ENCODE peak calls at places on chromosomes 6 and 20, in four cellular contexts. U is HepG2, J is GM12878, Y is H1. R is an unnamed sample. For H3K4me1, the result is how much of the 10 kb centered on the place peaks cover.

GRCh38 chr20:10040070-10040970 is 5.5 kb downstream of the ANKEF1 start:
- DNase-seq in U (peak), J (no peak), Y (no peak), R (no peak)

GRCh38 chr6:143397229-143398222 is 53.0 kb downstream of the ADAT2 start:
- DNase-seq in U (peak), J (no peak), Y (peak), R (peak)

GRCh38 chr6:88586371-88587157 is 376.9 kb downstream of the RNGTT start:
- DNase-seq in U (no peak), J (no peak), Y (no peak), R (no peak)

GRCh38 chr6:170136541-170137175 is 154.2 kb downstream of the DLL1 start:
- DNase-seq in U (no peak), J (no peak), Y (no peak), R (no peak)

GRCh38 chr6:68575765-68576439 is 59.2 kb upstream of the ADGRB3 start:
- DNase-seq in U (no peak), J (no peak), Y (no peak), R (no peak)

GRCh38 chr20:13717631-13718044 is 67.1 kb downstream of the ESF1 start:
- DNase-seq in U (no peak), J (peak), Y (no peak), R (no peak)

GRCh38 chr6:112694986-112695385 is 347.9 kb downstream of the RFPL4B start:
- DNase-seq in U (no peak), J (no peak), Y (no peak), R (no peak)

GRCh38 chr6:44625996-44626395 is 238.5 kb downstream of the CDC5L start:
- DNase-seq in U (no peak), J (no peak), Y (no peak), R (no peak)

GRCh38 chr6:42190784-42191183 is 4.0 kb downstream of the GUCA1B start:
- DNase-seq in U (no peak), J (no peak), Y (no peak), R (no peak)

GRCh38 chr6:110037726-110038295 is 59.7 kb downstream of the GPR6 start:
- DNase-seq in U (no peak), J (no peak), Y (no peak), R (no peak)

GRCh38 chr6:2651966-2652365 is 98.8 kb downstream of the MYLK4 start:
- DNase-seq in U (no peak), J (no peak), Y (no peak), R (no peak)

GRCh38 chr6:37777272-37777736 is 42.2 kb upstream of the ZFAND3 start:
- DNase-seq in U (no peak), J (peak), Y (no peak), R (no peak)

GRCh38 chr6:114955363-114955762 is 612.5 kb upstream of the HS3ST5 start:
- DNase-seq in U (no peak), J (no peak), Y (no peak), R (no peak)

DNA sequence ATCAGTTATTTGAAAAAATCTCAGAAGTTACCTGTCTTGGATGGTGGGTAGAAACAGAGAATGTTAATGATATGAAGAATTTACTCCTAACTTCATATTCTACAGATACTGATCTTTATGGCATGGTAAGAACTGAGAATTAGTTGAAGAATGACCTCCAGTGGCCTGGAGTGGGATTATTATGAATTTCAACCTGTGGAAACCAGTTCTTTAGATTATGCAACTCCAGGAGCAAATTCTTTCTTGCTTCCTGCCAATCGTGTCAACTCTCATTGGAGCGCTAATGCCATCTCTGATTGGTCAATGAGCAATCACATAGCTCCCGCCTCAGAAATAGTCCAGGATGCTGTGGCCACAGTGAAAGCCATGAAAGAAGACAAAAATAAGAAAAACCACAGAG is 40.6 kb downstream of the LYRM2 start:
- DNase-seq in U (peak), J (no peak), Y (no peak), R (no peak)
- TF ChIP-seq SUZ12 in U (no peak), J (no peak), Y (no peak), R (no peak)

GRCh38 chr6:156884306-156884705 is 107.1 kb downstream of the ARID1B start:
- DNase-seq in U (no peak), J (no peak), Y (no peak), R (no peak)
- H3K4me1 ChIP-seq in U (under half), J (under half), Y (under half), R (under half)

GRCh38 chr6:3920321-3920720 is 71.1 kb downstream of the FAM50B start:
- DNase-seq in U (no peak), J (no peak), Y (no peak), R (no peak)

GRCh38 chr6:3919130-3919628 is 70.0 kb downstream of the FAM50B start:
- DNase-seq in U (no peak), J (no peak), Y (no peak), R (no peak)

GRCh38 chr6:3916211-3916610 is 67.0 kb downstream of the FAM50B start:
- DNase-seq in U (no peak), J (no peak), Y (no peak), R (no peak)

GRCh38 chr6:3919849-3920248 is 70.7 kb downstream of the FAM50B start:
- DNase-seq in U (no peak), J (no peak), Y (no peak), R (no peak)

GRCh38 chr6:3918474-3918873 is 69.3 kb downstream of the FAM50B start:
- DNase-seq in U (no peak), J (no peak), Y (no peak), R (no peak)
- TF ChIP-seq SUZ12 in U (no peak), J (no peak), Y (no peak), R (no peak)

DNA sequence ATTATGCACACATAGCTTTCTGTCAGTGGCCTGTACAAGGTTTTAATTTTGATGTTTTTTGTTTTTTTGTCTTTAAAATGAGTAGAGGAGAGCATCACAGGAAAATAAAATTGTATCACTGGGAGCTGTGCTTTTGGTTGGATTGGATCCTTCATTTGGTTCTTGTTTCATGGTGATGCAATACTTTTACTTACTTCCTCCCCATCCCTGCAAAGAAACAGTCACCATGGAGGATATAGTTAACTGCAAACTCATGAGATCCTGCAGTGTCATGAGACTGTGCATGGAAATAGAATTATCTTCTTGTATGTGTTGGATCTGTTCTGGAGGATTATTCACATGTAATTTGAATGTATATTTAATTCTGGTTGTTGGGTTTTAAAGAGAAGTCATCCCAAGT is 122.3 kb downstream of the JARID2 start:
- DNase-seq in U (no peak), J (no peak), Y (no peak), R (no peak)
- H3K4me1 ChIP-seq in U (under half), J (under half), Y (under half), R (under half)

R was measured in NT2/D1.